ENCODE peak calls at places on chromosomes 5 and 9, in eight cellular contexts. H is natural killer cell; V is stimulated activated CD4-positive, alpha-beta T cell treated with anti-CD3 and anti-CD28 coated beads, Interleukin-1b, Interleukin-23, amount 100 ng/mL, for 24 hours; D is astrocyte of the spinal cord; A is lower leg skin; Y is SHP77 treated with DMSO at 0.1 percent for 48 hours; N is cerebellar cortex; S is occipital lobe. R is an unnamed sample.
A peak's percentile ranks its signal among the peaks of the same experiment; 100 is the strongest.

GRCh38 chr9:70324963-70325362 is 66.2 kb downstream of the SMC5 start:
- DNase-seq in N (no peak), S (no peak), H (no peak), Y (no peak), D (peak; percentile 32), A (no peak), V (no peak), R (no peak)

GRCh38 chr5:177482359-177482795 is 8.9 kb upstream of the DBN1 start:
- DNase-seq in S (no peak), D (peak; percentile 18), A (no peak), V (no peak), Y (no peak), N (no peak), H (no peak), R (no peak)

GRCh38 chr5:89377752-89378455 is 494.9 kb upstream of the MEF2C start:
- DNase-seq in H (no peak), N (no peak), D (no peak), V (no peak), Y (no peak), S (no peak), A (no peak), R (no peak)

GRCh38 chr9:101458955-101459631 is 23.5 kb upstream of the ALDOB start:
- DNase-seq in Y (peak; percentile 59), A (no peak), N (peak; percentile 94), H (no peak), S (no peak), V (no peak), D (peak; percentile 88), R (peak; percentile 69)

GRCh38 chr5:122099060-122099790 is 21.2 kb upstream of the LOX start:
- DNase-seq in H (no peak), V (no peak), Y (no peak), D (peak; percentile 80), N (no peak), A (no peak), S (no peak), R (no peak)

GRCh38 chr9:110192531-110193326 is 15.2 kb downstream of the C9orf152 start:
- DNase-seq in Y (no peak), N (no peak), S (no peak), A (peak; percentile 68), H (no peak), D (peak; percentile 73), V (no peak), R (no peak)

GRCh38 chr5:83972236-83972635 is 251.6 kb upstream of the HAPLN1 start:
- DNase-seq in H (no peak), V (no peak), N (no peak), A (no peak), D (peak; percentile 38), S (no peak), Y (no peak), R (no peak)

GRCh38 chr9:97721396-97721795 is 24.3 kb upstream of the XPA start:
- DNase-seq in A (peak; percentile 49), S (no peak), D (no peak), Y (no peak), N (no peak), V (no peak), H (no peak), R (no peak)

GRCh38 chr5:173946353-173946752 is 42.6 kb upstream of the C5orf47 start:
- DNase-seq in Y (no peak), N (no peak), V (no peak), A (no peak), D (no peak), S (no peak), H (no peak), R (no peak)

R was measured in NCI-H2029 treated with DMSO at 0.1 percent for 48 hours.